ENCODE peak calls at places on chromosomes 6 and 20, in ten cellular contexts. X is occipital lobe; K is neural progenitor cell; A is T follicular helper cell; B is stimulated activated CD4-positive, alpha-beta T cell treated with anti-CD3 and anti-CD28 coated beads, Interleukin-2, amount 100 ng/mL, for 48 hours; F is CD8-positive, alpha-beta memory T cell; P is NCI-H510A treated with DMSO at 0.1 percent for 48 hours; E is G401; M is breast epithelium; R is stimulated activated CD8-positive, alpha-beta memory T cell treated with anti-CD3 and anti-CD28 coated beads, Interleukin-4, amount 100 ng/mL, for 1 hour. N is an unnamed sample.

GRCh38 chr6:22133352-22133751 is 163.5 kb downstream of the PRL start:
- DNase-seq in X (no peak), K (no peak), A (no peak), B (no peak), F (no peak), P (no peak), E (no peak), M (no peak), R (no peak), N (no peak)

GRCh38 chr6:62971976-62972658 is 239.2 kb upstream of the FKBP1C start:
- DNase-seq in X (no peak), K (no peak), A (no peak), B (no peak), F (no peak), P (no peak), E (no peak), M (no peak), R (no peak), N (no peak)

GRCh38 chr6:150258381-150258780 is 110.4 kb upstream of the IYD start:
- DNase-seq in X (no peak), K (no peak), A (no peak), B (no peak), F (no peak), P (no peak), E (no peak), M (no peak), R (no peak), N (no peak)

GRCh38 chr6:165922309-165922794 is 245.3 kb downstream of the TBXT start:
- DNase-seq in X (no peak), K (no peak), A (no peak), B (no peak), F (no peak), P (no peak), E (peak; percentile 61), M (no peak), R (no peak), N (no peak)

GRCh38 chr20:23235173-23236027 is 115.2 kb upstream of the NXT1 start:
- DNase-seq in X (no peak), K (peak; percentile 75), A (no peak), B (peak; percentile 28), F (no peak), P (peak; percentile 87), E (peak; percentile 56), M (no peak), R (no peak), N (no peak)

GRCh38 chr6:65259982-65260381 is 447.0 kb downstream of the EYS start:
- DNase-seq in X (no peak), K (no peak), A (no peak), B (no peak), F (no peak), P (no peak), E (no peak), M (no peak), R (no peak), N (no peak)

GRCh38 chr6:151209071-151209831 is 30.5 kb upstream of the AKAP12 start:
- DNase-seq in X (no peak), K (no peak), A (no peak), B (no peak), F (no peak), P (peak; percentile 71), E (peak; percentile 71), M (no peak), R (no peak), N (no peak)

GRCh38 chr6:170292778-170293164 is 1.9 kb upstream of the DLL1 start:
- DNase-seq in X (no peak), K (peak; percentile 62), A (no peak), B (no peak), F (no peak), P (no peak), E (peak; percentile 69), M (no peak), R (no peak), N (no peak)

GRCh38 chr6:166940643-166941068 is 15.7 kb downstream of the RNASET2 start:
- DNase-seq in X (no peak), K (no peak), A (no peak), B (no peak), F (no peak), P (no peak), E (no peak), M (no peak), R (no peak), N (no peak)

GRCh38 chr6:154228521-154228905 is 128.1 kb downstream of the IPCEF1 start:
- DNase-seq in X (no peak), K (no peak), A (no peak), B (no peak), F (no peak), P (no peak), E (no peak), M (no peak), R (no peak), N (no peak)

GRCh38 chr6:45915776-45916348 is 99.8 kb downstream of the CLIC5 start:
- DNase-seq in X (no peak), K (no peak), A (no peak), B (no peak), F (no peak), P (no peak), E (no peak), M (no peak), R (no peak), N (no peak)

GRCh38 chr6:158905277-158905676 is 86.1 kb upstream of the EZR start:
- DNase-seq in X (no peak), K (no peak), A (no peak), B (no peak), F (no peak), P (no peak), E (no peak), M (no peak), R (no peak), N (no peak)

GRCh38 chr6:40568062-40568708 is 19.0 kb downstream of the LRFN2 start:
- DNase-seq in X (no peak), K (no peak), A (no peak), B (no peak), F (no peak), P (no peak), E (no peak), M (no peak), R (no peak), N (no peak)

GRCh38 chr6:131225127-131225526 is 89.9 kb downstream of the AKAP7 start:
- DNase-seq in X (no peak), K (no peak), A (no peak), B (no peak), F (no peak), P (no peak), E (no peak), M (no peak), R (no peak), N (no peak)

GRCh38 chr6:93327857-93328256 is 91.5 kb downstream of the EPHA7 start:
- DNase-seq in X (no peak), K (no peak), A (no peak), B (no peak), F (no peak), P (no peak), E (no peak), M (no peak), R (no peak), N (no peak)

GRCh38 chr6:3900744-3901351 is 51.7 kb downstream of the FAM50B start:
- DNase-seq in X (no peak), K (no peak), A (no peak), B (no peak), F (no peak), P (peak; percentile 8), E (no peak), M (no peak), R (no peak), N (no peak)

GRCh38 chr6:36793913-36794703 is 45.1 kb downstream of the CPNE5 start:
- DNase-seq in X (peak; percentile 30), K (peak; percentile 47), A (no peak), B (no peak), F (no peak), P (no peak), E (no peak), M (no peak), R (no peak), N (no peak)

GRCh38 chr6:39281312-39281980 is 32.8 kb downstream of the KCNK17 start:
- DNase-seq in X (no peak), K (no peak), A (no peak), B (no peak), F (no peak), P (no peak), E (no peak), M (no peak), R (no peak), N (no peak)

GRCh38 chr6:129849456-129849855 is 11.7 kb downstream of the TMEM244 start:
- DNase-seq in X (no peak), K (no peak), A (no peak), B (no peak), F (no peak), P (no peak), E (no peak), M (no peak), R (no peak), N (no peak)

GRCh38 chr6:99613398-99613704 is 6.7 kb downstream of the PRDM13 start:
- DNase-seq in X (no peak), K (peak; percentile 89), A (no peak), B (no peak), F (no peak), P (peak; percentile 56), E (no peak), M (no peak), R (no peak), N (no peak)

GRCh38 chr6:24493945-24494725 is 634 bp upstream of the ALDH5A1 start:
- DNase-seq in X (no peak), K (no peak), A (no peak), B (peak; percentile 5), F (no peak), P (no peak), E (peak; percentile 57), M (no peak), R (no peak), N (no peak)

GRCh38 chr20:25085756-25086495 is 4.0 kb upstream of the VSX1 start:
- DNase-seq in X (no peak), K (no peak), A (no peak), B (no peak), F (no peak), P (no peak), E (no peak), M (no peak), R (no peak), N (no peak)

GRCh38 chr6:52089758-52090348 is 2.4 kb upstream of the PKHD1 start:
- DNase-seq in X (no peak), K (no peak), A (no peak), B (no peak), F (no peak), P (no peak), E (no peak), M (no peak), R (no peak), N (no peak)

GRCh38 chr6:154197176-154197850 is 158.3 kb downstream of the OPRM1 start:
- DNase-seq in X (no peak), K (no peak), A (no peak), B (no peak), F (no peak), P (no peak), E (peak; percentile 68), M (no peak), R (no peak), N (no peak)

GRCh38 chr6:107589934-107590333 is 100.0 kb downstream of the SOBP start:
- DNase-seq in X (no peak), K (no peak), A (no peak), B (no peak), F (no peak), P (no peak), E (no peak), M (no peak), R (no peak), N (no peak)

GRCh38 chr6:13807691-13808090 is 6.7 kb downstream of the MCUR1 start:
- DNase-seq in X (no peak), K (no peak), A (no peak), B (no peak), F (no peak), P (no peak), E (no peak), M (no peak), R (no peak), N (no peak)

GRCh38 chr6:19231878-19232519 is 605.2 kb upstream of the ID4 start:
- DNase-seq in X (peak; percentile 2), K (no peak), A (no peak), B (no peak), F (no peak), P (no peak), E (peak; percentile 29), M (no peak), R (no peak), N (no peak)

GRCh38 chr6:75436869-75437268 is 56.7 kb downstream of the FILIP1 start:
- DNase-seq in X (no peak), K (no peak), A (no peak), B (no peak), F (no peak), P (no peak), E (peak; percentile 79), M (no peak), R (no peak), N (no peak)